ENCODE peak calls at places on chromosomes 5 and 9, in nine cellular contexts. M, K, O, B, Q, E, D, S and G are unnamed samples.

GRCh38 chr5:138641547-138642298 is 66.5 kb upstream of the HSPA9 start:
- DNase-seq in M (peak; percentile 93), K (peak; percentile 47), O (peak; percentile 44), B (peak; percentile 59), Q (no peak), E (peak; percentile 66), D (peak; percentile 83), S (peak; percentile 63), G (peak; percentile 68)

GRCh38 chr9:69065660-69066059 is 30.1 kb downstream of the FXN start:
- DNase-seq in M (no peak), K (no peak), O (no peak), B (no peak), Q (no peak), E (no peak), D (no peak), S (no peak), G (no peak)

GRCh38 chr5:71537681-71538080 is 49.5 kb upstream of the MCCC2 start:
- DNase-seq in M (no peak), K (no peak), O (no peak), B (no peak), Q (no peak), E (peak; percentile 47), D (no peak), S (no peak), G (no peak)

GRCh38 chr5:82858453-82859043 is 218.6 kb downstream of the TMEM167A start:
- DNase-seq in M (no peak), K (no peak), O (no peak), B (no peak), Q (no peak), E (no peak), D (no peak), S (no peak), G (no peak)

GRCh38 chr5:1952456-1953099 is 69.9 kb upstream of the IRX4 start:
- DNase-seq in M (no peak), K (no peak), O (no peak), B (no peak), Q (no peak), E (no peak), D (no peak), S (no peak), G (no peak)

GRCh38 chr9:129901922-129902321 is 66.7 kb downstream of the USP20 start:
- DNase-seq in M (no peak), K (no peak), O (no peak), B (no peak), Q (no peak), E (no peak), D (no peak), S (no peak), G (no peak)

GRCh38 chr9:2241461-2241874 is 226.3 kb downstream of the SMARCA2 start:
- DNase-seq in M (peak; percentile 37), K (no peak), O (no peak), B (no peak), Q (no peak), E (peak; percentile 83), D (no peak), S (no peak), G (no peak)

GRCh38 chr9:6671416-6671815 is 25.9 kb upstream of the GLDC start:
- DNase-seq in M (no peak), K (no peak), O (no peak), B (no peak), Q (no peak), E (no peak), D (no peak), S (no peak), G (no peak)

GRCh38 chr9:124820606-124821246 is 32.5 kb upstream of the WDR38 start:
- DNase-seq in M (no peak), K (no peak), O (no peak), B (no peak), Q (no peak), E (no peak), D (no peak), S (no peak), G (no peak)

GRCh38 chr5:178895615-178896571 is at the start of gene ZFP2:
- DNase-seq in M (peak; percentile 45), K (peak; percentile 68), O (no peak), B (no peak), Q (no peak), E (peak; percentile 46), D (peak; percentile 57), S (no peak), G (peak; percentile 62)

GRCh38 chr5:143403607-143404415 is at the start of gene NR3C1:
- DNase-seq in M (peak; percentile 82), K (peak; percentile 77), O (peak; percentile 85), B (peak; percentile 75), Q (no peak), E (peak; percentile 72), D (peak; percentile 88), S (peak; percentile 86), G (peak; percentile 80)

GRCh38 chr5:8633706-8634105 is 764.8 kb downstream of the MTRR start:
- DNase-seq in M (no peak), K (peak; percentile 15), O (no peak), B (no peak), Q (no peak), E (peak; percentile 47), D (no peak), S (no peak), G (no peak)

GRCh38 chr9:78714591-78714990 is 417.7 kb downstream of the PSAT1 start:
- DNase-seq in M (no peak), K (no peak), O (no peak), B (no peak), Q (no peak), E (peak; percentile 7), D (no peak), S (no peak), G (no peak)

GRCh38 chr5:57174850-57175525 is 1.1 kb downstream of the GPBP1 start:
- DNase-seq in M (no peak), K (no peak), O (no peak), B (no peak), Q (no peak), E (no peak), D (no peak), S (no peak), G (peak; percentile 18)

GRCh38 chr9:4197548-4197947 is 102.3 kb downstream of the GLIS3 start:
- DNase-seq in M (no peak), K (no peak), O (no peak), B (no peak), Q (no peak), E (no peak), D (no peak), S (no peak), G (no peak)
- TF ChIP-seq CTCF in M (peak; percentile 21), K (peak; percentile 66), O (no peak), B (no peak), Q (peak; percentile 11), E (peak; percentile 68), D (no peak), S (no peak), G (peak; percentile 33)

GRCh38 chr5:53030828-53031425 is 41.8 kb downstream of the ITGA2 start:
- DNase-seq in M (no peak), K (no peak), O (no peak), B (no peak), Q (no peak), E (no peak), D (no peak), S (no peak), G (no peak)

GRCh38 chr5:53027913-53028312 is 38.8 kb downstream of the ITGA2 start:
- DNase-seq in M (peak; percentile 82), K (peak; percentile 94), O (no peak), B (no peak), Q (no peak), E (peak; percentile 62), D (peak; percentile 68), S (no peak), G (peak; percentile 91)

GRCh38 chr5:53032188-53032587 is 43.0 kb downstream of the ITGA2 start:
- DNase-seq in M (no peak), K (no peak), O (no peak), B (no peak), Q (no peak), E (no peak), D (no peak), S (no peak), G (no peak)

GRCh38 chr5:53031695-53032096 is 42.5 kb downstream of the ITGA2 start:
- DNase-seq in M (no peak), K (peak; percentile 92), O (no peak), B (no peak), Q (no peak), E (peak; percentile 89), D (no peak), S (no peak), G (peak; percentile 55)

DNA sequence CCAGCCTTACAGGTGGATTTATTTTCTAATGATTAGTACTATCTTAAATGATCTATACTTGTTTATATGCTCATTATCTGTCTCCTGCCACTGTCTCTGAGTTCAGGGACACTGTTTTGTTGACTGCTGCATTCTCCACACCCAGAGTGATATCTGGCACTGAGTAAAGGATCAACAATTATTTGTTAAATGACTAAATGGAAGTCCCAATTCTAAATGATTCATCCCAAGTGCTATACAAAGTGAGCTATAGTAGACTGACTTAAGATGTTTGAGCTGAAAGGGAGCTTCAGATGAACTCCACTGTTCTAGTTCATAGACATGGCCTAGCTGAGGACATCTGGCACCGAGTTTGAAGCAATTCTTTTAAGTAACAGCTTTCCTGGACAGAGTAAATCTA is 40.5 kb downstream of the ITGA2 start:
- DNase-seq in M (no peak), K (no peak), O (no peak), B (no peak), Q (no peak), E (no peak), D (no peak), S (no peak), G (no peak)
- H3K27ac ChIP-seq in M (no peak overlapping the region), K (no peak overlapping the region), O (no peak overlapping the region), B (no peak overlapping the region), Q (no peak overlapping the region), E (no peak overlapping the region), D (no peak overlapping the region), S (no peak overlapping the region), G (no peak overlapping the region)

DNA sequence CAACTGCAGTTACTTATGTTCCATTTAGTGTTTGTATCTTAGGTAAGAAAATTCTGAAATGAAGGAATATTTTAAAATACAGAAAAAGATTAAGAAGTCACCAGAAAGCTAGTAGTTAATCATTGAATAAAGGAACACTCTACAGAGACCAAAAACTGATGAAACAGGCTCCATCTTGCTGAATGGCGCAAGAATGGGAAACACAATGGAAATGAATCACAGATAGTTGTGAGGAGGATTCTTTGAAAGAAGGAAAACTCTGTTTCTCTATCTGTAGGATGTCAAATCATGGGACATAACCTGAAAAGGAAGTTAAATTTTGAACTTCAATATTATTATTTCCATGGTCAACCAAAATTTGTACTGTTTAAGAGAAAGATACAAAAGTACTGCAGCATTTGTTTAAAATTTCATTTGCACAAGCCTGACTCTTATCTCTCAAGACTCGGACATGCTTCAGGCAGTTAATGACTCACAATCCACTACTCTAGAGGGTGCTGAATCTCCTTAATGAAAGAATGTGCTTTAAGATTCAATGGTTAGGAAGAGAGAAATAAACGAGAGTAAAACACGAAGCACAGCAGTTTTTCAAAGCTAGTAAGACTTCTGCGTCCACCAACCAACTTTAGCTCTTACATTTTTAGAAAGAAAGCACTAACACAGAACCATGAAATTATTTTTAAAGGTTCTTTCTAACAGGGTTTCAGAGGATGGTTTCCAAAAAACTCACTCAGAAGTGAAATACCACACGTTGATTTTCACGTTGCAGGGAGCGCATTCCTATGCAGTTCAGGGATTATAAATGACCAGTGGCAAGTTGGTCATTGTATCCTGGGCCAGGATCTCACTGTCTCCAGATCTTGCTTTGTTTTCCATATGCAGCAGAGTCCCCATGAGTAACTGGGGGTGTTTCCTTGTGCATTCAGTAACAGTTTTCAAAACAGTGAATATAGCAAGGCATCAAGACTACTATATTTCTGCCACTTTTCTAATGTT is 1064.6 kb upstream of the DMAC1 start:
- DNase-seq in M (no peak), K (peak; percentile 33), O (no peak), B (no peak), Q (no peak), E (no peak), D (no peak), S (no peak), G (no peak)
- TF ChIP-seq CTCF in M (no peak), K (no peak), O (no peak), B (no peak), Q (no peak), E (no peak), D (no peak), S (no peak), G (no peak)

GRCh38 chr9:14211564-14211963 is 102.4 kb downstream of the NFIB start:
- DNase-seq in M (no peak), K (no peak), O (no peak), B (no peak), Q (no peak), E (no peak), D (no peak), S (no peak), G (no peak)
- H3K27ac ChIP-seq in M (no peak overlapping the region), K (peak overlapping the region; percentile 1), O (no peak overlapping the region), B (no peak overlapping the region), Q (no peak overlapping the region), E (no peak overlapping the region), D (peak overlapping the region; percentile 80), S (no peak overlapping the region), G (no peak overlapping the region)